ENCODE peak calls at places on chromosome 17, in six cellular contexts. M is colonic mucosa; S is activated CD8-positive, alpha-beta memory T cell treated with anti-CD3 and anti-CD28 coated beads for 1 hour; Z is Calu3; H is mesenchymal stem cell; W is fibroblast of mammary gland. F is an unnamed sample.

GRCh38 chr17:48729335-48730239 is 1.0 kb upstream of the HOXB13 start:
- DNase-seq in M (peak; percentile 59), S (no peak), Z (no peak), H (peak; percentile 33), W (no peak), F (no peak)

GRCh38 chr17:15036238-15036637 is 228.9 kb downstream of the PMP22 start:
- DNase-seq in M (no peak), S (no peak), Z (no peak), H (no peak), W (no peak), F (no peak)

GRCh38 chr17:19569785-19570496 is 36.3 kb downstream of the SLC47A1 start:
- DNase-seq in M (peak; percentile 60), S (no peak), Z (no peak), H (no peak), W (no peak), F (peak; percentile 61)

GRCh38 chr17:55258578-55259135 is 6.1 kb upstream of the HLF start:
- DNase-seq in M (no peak), S (no peak), Z (no peak), H (no peak), W (no peak), F (no peak)

GRCh38 chr17:4858068-4858879 is 25.1 kb downstream of the MINK1 start:
- DNase-seq in M (no peak), S (no peak), Z (no peak), H (no peak), W (no peak), F (peak; percentile 66)

GRCh38 chr17:76678330-76678729 is 32.4 kb downstream of the MXRA7 start:
- DNase-seq in M (peak; percentile 81), S (no peak), Z (no peak), H (no peak), W (no peak), F (peak; percentile 70)

GRCh38 chr17:45225051-45225700 is 3.5 kb downstream of the FMNL1 start:
- DNase-seq in M (no peak), S (no peak), Z (no peak), H (no peak), W (no peak), F (no peak)

GRCh38 chr17:70017112-70017511 is 57.9 kb upstream of the KCNJ16 start:
- DNase-seq in M (no peak), S (no peak), Z (no peak), H (no peak), W (no peak), F (no peak)

GRCh38 chr17:51428668-51429486 is 168.5 kb downstream of the UTP18 start:
- DNase-seq in M (no peak), S (no peak), Z (no peak), H (no peak), W (no peak), F (no peak)

GRCh38 chr17:42928714-42929496 is 28.3 kb downstream of the G6PC1 start:
- DNase-seq in M (peak; percentile 38), S (no peak), Z (peak; percentile 62), H (peak; percentile 79), W (peak; percentile 91), F (peak; percentile 86)

GRCh38 chr17:27878776-27879562 is 14.2 kb downstream of the LYRM9 start:
- DNase-seq in M (no peak), S (peak; percentile 5), Z (no peak), H (no peak), W (no peak), F (no peak)

F was measured in small intestine.